ENCODE peak calls at places on chromosome 21, in seven cellular contexts. H is tibial artery; Q is neural progenitor cell; E is heart left ventricle; O is uterus; D is CD8-positive, alpha-beta memory T cell; Z is CD8-positive, alpha-beta T cell. V is an unnamed sample.

GRCh38 chr21:28737671-28738279 is 254.9 kb downstream of the LTN1 start:
- DNase-seq in H (no peak), Q (no peak), E (no peak), O (no peak), D (no peak), Z (no peak), V (no peak)

GRCh38 chr21:41168391-41169257 is 664 bp downstream of the BACE2 start:
- DNase-seq in H (peak; percentile 84), Q (peak; percentile 62), E (peak; percentile 56), O (peak; percentile 60), D (peak; percentile 5), Z (no peak), V (peak; percentile 42)

GRCh38 chr21:39196310-39196709 is 13.1 kb upstream of the PSMG1 start:
- DNase-seq in H (no peak), Q (no peak), E (no peak), O (no peak), D (no peak), Z (no peak), V (no peak)

GRCh38 chr21:27802816-27803475 is 836.1 kb upstream of the ADAMTS5 start:
- DNase-seq in H (no peak), Q (peak; percentile 67), E (no peak), O (peak; percentile 26), D (no peak), Z (no peak), V (no peak)

GRCh38 chr21:36747114-36747814 is 48.3 kb downstream of the SIM2 start:
- DNase-seq in H (no peak), Q (no peak), E (no peak), O (no peak), D (no peak), Z (no peak), V (peak; percentile 23)

GRCh38 chr21:16530656-16531055 is 800.9 kb downstream of the USP25 start:
- DNase-seq in H (no peak), Q (no peak), E (no peak), O (no peak), D (no peak), Z (no peak), V (no peak)

GRCh38 chr21:16438761-16439160 is 709.0 kb downstream of the USP25 start:
- DNase-seq in H (no peak), Q (no peak), E (no peak), O (no peak), D (no peak), Z (no peak), V (no peak)

GRCh38 chr21:22597660-22598255 is 1599.5 kb downstream of the NCAM2 start:
- DNase-seq in H (no peak), Q (no peak), E (no peak), O (no peak), D (no peak), Z (no peak), V (no peak)

GRCh38 chr21:26952274-26953066 is 14.4 kb downstream of the ADAMTS5 start:
- DNase-seq in H (no peak), Q (peak; percentile 18), E (no peak), O (no peak), D (no peak), Z (no peak), V (no peak)

GRCh38 chr21:37367758-37368535 is 1.4 kb downstream of the DYRK1A start:
- DNase-seq in H (peak; percentile 47), Q (peak; percentile 44), E (peak; percentile 76), O (peak; percentile 36), D (peak; percentile 40), Z (peak; percentile 30), V (peak; percentile 56)

GRCh38 chr21:41367598-41368360 is 6.0 kb downstream of the MX2 start:
- DNase-seq in H (no peak), Q (no peak), E (no peak), O (no peak), D (no peak), Z (no peak), V (no peak)

GRCh38 chr21:46559291-46559983 is 45.4 kb downstream of the S100B start:
- DNase-seq in H (no peak), Q (no peak), E (no peak), O (no peak), D (peak; percentile 87), Z (peak; percentile 66), V (no peak)
- H3K27me3 ChIP-seq in H (no peaks in the 10 kb centered on the region), Q (no peaks in the 10 kb centered on the region), E (no peaks in the 10 kb centered on the region), O (no peaks in the 10 kb centered on the region), D (no peaks in the 10 kb centered on the region), Z (no peaks in the 10 kb centered on the region), V (no peaks in the 10 kb centered on the region)

GRCh38 chr21:44990921-44991320 is 51.1 kb downstream of the SLX9 start:
- DNase-seq in H (no peak), Q (no peak), E (no peak), O (no peak), D (no peak), Z (no peak), V (no peak)
- H3K4me1 ChIP-seq in H (no peaks in the 10 kb centered on the region), Q (no peaks in the 10 kb centered on the region), E (peaks cover 22% of the 10 kb centered on the region), O (no peaks in the 10 kb centered on the region), D (no peaks in the 10 kb centered on the region), Z (no peaks in the 10 kb centered on the region), V (peaks cover 41% of the 10 kb centered on the region)

DNA sequence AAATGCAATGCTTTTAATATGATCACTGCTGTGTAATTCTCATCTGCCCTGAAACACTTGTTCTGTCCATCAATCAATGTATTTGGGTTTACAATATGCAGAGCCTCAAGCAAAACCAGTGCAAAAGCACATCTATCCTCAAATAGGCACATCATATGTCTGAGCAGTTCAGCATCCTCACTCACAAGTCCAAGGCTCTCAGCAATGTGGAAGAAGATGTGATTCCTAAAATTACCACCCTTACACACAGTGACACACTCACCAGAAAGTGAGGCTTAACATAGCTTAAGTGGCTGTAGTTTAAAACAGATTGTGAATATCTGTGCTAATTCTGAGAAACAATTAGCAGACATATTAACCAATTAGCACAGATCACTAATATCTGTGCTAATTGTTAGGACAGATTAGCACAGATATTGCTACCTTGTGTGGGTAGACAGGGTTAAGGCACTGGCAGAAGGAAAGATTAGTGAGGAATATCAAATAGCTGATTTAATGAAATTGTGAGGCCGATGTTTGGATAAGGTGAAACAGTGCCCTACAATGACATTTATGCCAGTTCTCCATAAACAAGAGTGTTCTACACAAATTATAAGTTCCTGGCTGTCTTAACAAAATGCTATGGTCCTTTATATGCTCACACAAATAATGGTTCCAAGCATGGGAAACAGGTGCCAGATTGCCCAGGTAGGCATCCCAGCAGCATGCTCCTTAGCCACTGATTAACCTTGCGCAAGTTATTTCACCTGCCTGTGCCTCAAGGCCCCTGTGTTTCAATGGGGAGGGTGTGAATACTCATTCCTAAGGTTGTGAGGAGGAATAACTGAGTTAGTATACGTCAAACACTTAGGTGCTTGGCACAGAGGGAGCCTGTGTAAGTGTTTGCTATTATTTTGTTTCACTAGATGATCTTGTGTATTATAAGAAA is 41.7 kb downstream of the MRPL39 start:
- DNase-seq in H (no peak), Q (no peak), E (no peak), O (no peak), D (no peak), Z (no peak), V (no peak)
- H3K4me3 ChIP-seq in H (no peak overlapping the region), Q (no peak overlapping the region), E (no peak overlapping the region), O (no peak overlapping the region), D (no peak overlapping the region), Z (no peak overlapping the region), V (no peak overlapping the region)

GRCh38 chr21:35254006-35254751 is 205.1 kb upstream of the RUNX1 start:
- DNase-seq in H (no peak), Q (no peak), E (no peak), O (no peak), D (no peak), Z (no peak), V (no peak)

GRCh38 chr21:35244514-35244913 is 195.4 kb upstream of the RUNX1 start:
- DNase-seq in H (no peak), Q (no peak), E (no peak), O (no peak), D (no peak), Z (no peak), V (no peak)

GRCh38 chr21:35252831-35253230 is 203.7 kb upstream of the RUNX1 start:
- DNase-seq in H (no peak), Q (no peak), E (no peak), O (no peak), D (no peak), Z (no peak), V (no peak)

GRCh38 chr21:35254752-35255138 is 205.6 kb upstream of the RUNX1 start:
- DNase-seq in H (no peak), Q (no peak), E (no peak), O (no peak), D (no peak), Z (no peak), V (no peak)

GRCh38 chr21:35249636-35250035 is 200.5 kb upstream of the RUNX1 start:
- DNase-seq in H (no peak), Q (no peak), E (no peak), O (no peak), D (no peak), Z (no peak), V (no peak)
- H3K27me3 ChIP-seq in H (no peaks in the 10 kb centered on the region), Q (no peaks in the 10 kb centered on the region), E (no peaks in the 10 kb centered on the region), O (no peaks in the 10 kb centered on the region), D (no peaks in the 10 kb centered on the region), Z (no peaks in the 10 kb centered on the region), V (peaks cover 27% of the 10 kb centered on the region)

DNA sequence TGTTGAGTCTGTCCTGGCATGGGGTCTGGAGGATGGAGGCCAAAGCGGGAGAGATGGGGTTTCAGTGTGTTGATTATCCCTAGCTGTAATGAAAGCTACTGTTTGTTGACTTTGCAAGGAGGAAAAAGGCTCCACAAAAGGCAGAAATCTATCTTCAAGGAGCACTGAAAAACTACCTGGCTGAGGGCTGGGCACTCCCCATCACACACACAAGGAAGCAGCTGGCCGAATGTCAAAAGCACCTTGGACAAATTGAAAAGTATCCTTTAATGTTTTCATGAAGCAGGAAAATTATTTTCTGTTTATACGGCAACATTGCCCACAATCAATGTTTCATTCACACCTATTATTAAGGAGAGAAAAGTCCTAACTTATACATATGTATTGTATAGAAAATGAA is 27.8 kb upstream of the PWP2 start:
- DNase-seq in H (no peak), Q (no peak), E (no peak), O (no peak), D (no peak), Z (no peak), V (no peak)
- H3K4me1 ChIP-seq in H (no peaks in the 10 kb centered on the region), Q (no peaks in the 10 kb centered on the region), E (peaks cover 21% of the 10 kb centered on the region), O (no peaks in the 10 kb centered on the region), D (peaks cover 59% of the 10 kb centered on the region), Z (peaks cover 46% of the 10 kb centered on the region), V (peaks cover 24% of the 10 kb centered on the region)

DNA sequence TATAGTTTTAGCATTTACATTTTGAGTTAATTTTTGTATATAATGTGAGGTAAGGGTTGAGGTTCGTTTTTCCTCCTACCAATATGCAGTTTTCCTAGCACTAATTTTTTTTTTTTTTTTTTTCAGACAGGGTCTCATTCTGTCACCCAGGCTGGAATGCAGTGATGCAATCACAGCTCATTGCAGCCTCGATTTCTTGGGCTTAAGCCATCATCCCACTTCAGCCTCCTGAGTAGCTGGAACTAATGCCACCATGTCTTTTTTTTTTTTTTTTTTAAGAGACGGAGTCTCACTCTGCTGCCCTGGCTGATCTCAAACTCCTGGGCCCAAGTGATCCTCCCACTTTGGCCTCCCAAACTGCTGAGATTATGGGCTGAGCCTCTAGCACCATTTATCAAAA is 2.5 kb upstream of the UBASH3A start:
- DNase-seq in H (no peak), Q (no peak), E (no peak), O (no peak), D (no peak), Z (no peak), V (no peak)
- H3K4me3 ChIP-seq in H (no peak overlapping the region), Q (no peak overlapping the region), E (no peak overlapping the region), O (no peak overlapping the region), D (no peak overlapping the region), Z (no peak overlapping the region), V (no peak overlapping the region)

GRCh38 chr21:44838038-44838895 is 20.4 kb upstream of the SUMO3 start:
- DNase-seq in H (no peak), Q (no peak), E (no peak), O (no peak), D (no peak), Z (no peak), V (no peak)
- H3K27me3 ChIP-seq in H (no peaks in the 10 kb centered on the region), Q (no peaks in the 10 kb centered on the region), E (no peaks in the 10 kb centered on the region), O (no peaks in the 10 kb centered on the region), D (no peaks in the 10 kb centered on the region), Z (no peaks in the 10 kb centered on the region), V (no peaks in the 10 kb centered on the region)